ENCODE peak calls at places on chromosome 5, in seven cellular contexts. M is NCI-H69, H is T follicular helper cell, K is MV-4-11, T is T-helper 1 cell, V is H9, C is NCI-H2029 treated with DMSO at 0.1 percent for 48 hours. D is an unnamed sample.

GRCh38 chr5:118793091-118793490 is 195.3 kb downstream of the DTWD2 start:
- DNase-seq in K (peak; percentile 6), H (no peak), V (no peak), T (no peak), M (no peak), C (no peak), D (no peak)

GRCh38 chr5:29218138-29218537 is 1975.3 kb upstream of the CDH6 start:
- DNase-seq in H (no peak), V (no peak), M (peak; percentile 65), K (no peak), C (no peak), T (no peak), D (no peak)

GRCh38 chr5:154696891-154697290 is 58.3 kb upstream of the LARP1 start:
- DNase-seq in T (no peak), V (no peak), H (no peak), C (no peak), M (no peak), K (no peak), D (no peak)

GRCh38 chr5:13987843-13988464 is 43.5 kb upstream of the DNAH5 start:
- DNase-seq in V (peak; percentile 42), T (no peak), K (peak; percentile 28), H (no peak), C (peak; percentile 63), M (peak; percentile 71), D (peak; percentile 53)

GRCh38 chr5:161547573-161548471 is 1.3 kb upstream of the GABRB2 start:
- DNase-seq in V (peak; percentile 36), T (no peak), H (no peak), C (peak; percentile 3), M (peak; percentile 27), K (no peak), D (peak; percentile 21)

GRCh38 chr5:136802382-136802781 is 437.0 kb upstream of the TRPC7 start:
- DNase-seq in V (no peak), K (no peak), T (no peak), M (peak; percentile 59), H (no peak), C (no peak), D (peak; percentile 3)

GRCh38 chr5:1509346-1510085 is 14.2 kb downstream of the LPCAT1 start:
- DNase-seq in C (no peak), K (no peak), H (no peak), T (no peak), V (peak; percentile 20), M (no peak), D (no peak)

GRCh38 chr5:138491669-138492551 is 26.6 kb downstream of the EGR1 start:
- DNase-seq in T (peak; percentile 80), V (peak; percentile 81), K (peak; percentile 73), M (peak; percentile 95), H (peak; percentile 79), C (peak; percentile 72), D (peak; percentile 64)

D was measured in neuronal stem cell.